ENCODE peak calls at places on chromosomes 2 and 18, in nine cellular contexts. T, Z, V, J, D, R, C, X and P are unnamed samples.

GRCh38 chr2:202317080-202317859 is 51.7 kb downstream of the NOP58 start:
- DNase-seq in T (no peak), Z (no peak), V (no peak), J (peak; percentile 86), D (peak; percentile 67), R (peak; percentile 58), C (peak; percentile 82), X (peak; percentile 90), P (peak; percentile 71)

GRCh38 chr2:9203876-9204275 is 2.7 kb upstream of the ASAP2 start:
- DNase-seq in T (no peak), Z (no peak), V (no peak), J (no peak), D (no peak), R (no peak), C (no peak), X (no peak), P (no peak)

GRCh38 chr2:217489145-217489960 is 513.4 kb downstream of the TNS1 start:
- DNase-seq in T (no peak), Z (no peak), V (peak; percentile 31), J (no peak), D (peak; percentile 26), R (peak; percentile 2), C (no peak), X (peak; percentile 66), P (no peak)

GRCh38 chr18:12308386-12309100 is 502 bp downstream of the TUBB6 start:
- DNase-seq in T (no peak), Z (no peak), V (peak; percentile 87), J (peak; percentile 67), D (peak; percentile 88), R (peak; percentile 71), C (peak; percentile 79), X (peak; percentile 88), P (peak; percentile 77)

GRCh38 chr2:241091201-241091600 is 10.9 kb downstream of the MTERF4 start:
- DNase-seq in T (no peak), Z (no peak), V (no peak), J (no peak), D (no peak), R (no peak), C (no peak), X (no peak), P (no peak)

GRCh38 chr2:172513524-172513900 is 42.4 kb upstream of the PDK1 start:
- DNase-seq in T (no peak), Z (no peak), V (no peak), J (no peak), D (no peak), R (no peak), C (no peak), X (no peak), P (no peak)

GRCh38 chr2:149080104-149080503 is 41.6 kb downstream of the LYPD6B start:
- DNase-seq in T (no peak), Z (no peak), V (no peak), J (no peak), D (no peak), R (no peak), C (no peak), X (no peak), P (no peak)

GRCh38 chr2:190695739-190696138 is 46.9 kb downstream of the NAB1 start:
- DNase-seq in T (no peak), Z (peak; percentile 22), V (no peak), J (no peak), D (no peak), R (no peak), C (no peak), X (no peak), P (no peak)

GRCh38 chr2:214747992-214748391 is 61.5 kb downstream of the BARD1 start:
- DNase-seq in T (no peak), Z (no peak), V (no peak), J (no peak), D (no peak), R (no peak), C (no peak), X (no peak), P (no peak)

GRCh38 chr2:126634273-126634861 is 21.6 kb upstream of the GYPC start:
- DNase-seq in T (peak; percentile 10), Z (no peak), V (peak; percentile 48), J (peak; percentile 28), D (no peak), R (peak; percentile 55), C (peak; percentile 34), X (peak; percentile 19), P (no peak)

GRCh38 chr2:104734937-104735586 is 118.9 kb upstream of the POU3F3 start:
- DNase-seq in T (no peak), Z (no peak), V (no peak), J (no peak), D (no peak), R (no peak), C (no peak), X (no peak), P (no peak)

GRCh38 chr2:236661064-236661761 is 91.6 kb downstream of the ACKR3 start:
- DNase-seq in T (no peak), Z (no peak), V (peak; percentile 65), J (no peak), D (no peak), R (no peak), C (no peak), X (peak; percentile 86), P (peak; percentile 17)

GRCh38 chr2:28507806-28508764 is 12.2 kb downstream of the PLB1 start:
- DNase-seq in T (no peak), Z (peak; percentile 53), V (no peak), J (peak; percentile 47), D (no peak), R (peak; percentile 87), C (no peak), X (no peak), P (no peak)

DNA sequence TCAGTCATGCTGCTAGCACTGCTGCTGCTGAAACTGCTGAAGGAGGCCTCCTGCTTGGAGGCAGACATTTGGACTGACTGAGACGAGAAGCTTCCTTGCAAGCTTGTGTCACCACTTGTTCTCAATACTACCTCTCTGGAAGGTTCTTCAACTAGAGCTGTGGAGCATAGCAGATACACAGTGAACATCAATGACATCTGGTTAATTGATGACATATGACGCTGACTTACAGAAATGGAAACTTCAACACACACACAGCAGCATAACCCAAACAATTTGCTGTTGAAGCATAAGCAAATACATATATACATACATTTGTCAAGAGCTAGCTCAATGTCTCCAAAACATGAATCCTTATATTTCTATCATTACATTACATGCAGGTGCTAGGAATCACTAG is 47.3 kb downstream of the PLEKHA3 start:
- DNase-seq in T (no peak), Z (no peak), V (no peak), J (no peak), D (no peak), R (no peak), C (no peak), X (no peak), P (no peak)
- H3K9me3 ChIP-seq in T (no peaks in the 10 kb centered on the region), Z (no peaks in the 10 kb centered on the region), V (no peaks in the 10 kb centered on the region), J (no peaks in the 10 kb centered on the region), D (no peaks in the 10 kb centered on the region), R (no peaks in the 10 kb centered on the region), C (no peaks in the 10 kb centered on the region), X (no peaks in the 10 kb centered on the region), P (no peaks in the 10 kb centered on the region)

DNA sequence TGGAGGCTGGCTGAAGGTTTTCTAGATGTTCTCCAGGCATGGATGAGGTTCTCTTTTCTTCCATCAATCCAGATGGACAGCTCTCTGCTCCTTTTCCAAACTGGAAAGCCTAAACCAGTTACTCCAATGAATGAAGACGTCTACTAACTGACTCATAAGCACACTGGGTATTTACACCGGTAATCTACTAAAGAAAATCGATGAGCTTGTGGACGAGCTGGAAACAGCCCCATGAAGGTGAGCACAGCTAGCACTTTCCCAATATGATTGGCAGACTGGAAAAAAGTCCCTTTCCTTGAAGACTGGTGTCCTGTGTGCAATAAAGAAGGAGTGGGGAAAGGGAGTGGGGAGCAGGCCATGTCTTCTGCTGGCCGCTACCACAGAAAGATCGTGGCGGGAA is 84.0 kb downstream of the ACTR2 start:
- DNase-seq in T (no peak), Z (no peak), V (no peak), J (no peak), D (no peak), R (no peak), C (no peak), X (no peak), P (no peak)
- H3K27ac ChIP-seq in T (no peak overlapping the region), Z (no peak overlapping the region), V (no peak overlapping the region), J (no peak overlapping the region), D (peak overlapping the region; percentile 61), R (no peak overlapping the region), C (no peak overlapping the region), X (no peak overlapping the region), P (no peak overlapping the region)

DNA sequence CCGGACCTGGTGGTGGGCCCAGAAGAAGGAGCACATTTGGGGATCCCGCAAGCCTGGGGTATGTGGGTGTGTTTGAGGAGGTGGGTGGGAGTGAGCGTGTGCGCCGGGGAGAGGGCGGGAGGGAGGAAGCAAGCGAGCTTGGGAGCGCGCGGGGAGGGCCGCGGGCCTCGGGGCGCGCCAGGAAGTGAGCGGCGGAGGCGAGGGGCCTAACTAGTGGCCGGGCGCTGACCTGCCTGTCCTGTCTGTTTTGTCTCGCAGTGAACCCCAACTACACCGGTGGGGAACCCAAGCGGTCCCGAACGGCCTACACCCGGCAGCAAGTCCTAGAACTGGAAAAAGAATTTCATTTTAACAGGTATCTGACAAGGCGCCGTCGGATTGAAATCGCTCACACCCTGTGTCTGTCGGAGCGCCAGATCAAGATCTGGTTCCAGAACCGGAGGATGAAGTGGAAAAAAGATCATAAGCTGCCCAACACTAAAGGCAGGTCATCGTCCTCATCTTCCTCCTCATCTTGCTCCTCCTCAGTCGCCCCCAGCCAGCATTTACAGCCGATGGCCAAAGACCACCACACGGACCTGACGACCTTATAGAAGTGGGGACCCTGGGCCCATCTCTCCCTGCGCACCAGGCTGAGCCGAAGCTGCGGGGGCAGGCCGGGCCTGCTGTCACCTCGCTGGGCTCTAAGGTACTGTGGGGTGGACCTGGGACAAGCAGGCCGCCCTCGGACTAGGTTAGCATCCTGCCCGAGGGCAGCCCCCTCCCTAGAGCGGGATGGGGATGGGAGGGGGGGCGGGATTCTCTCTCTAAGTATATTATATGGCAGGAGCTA is 1.2 kb downstream of the HOXD4 start:
- DNase-seq in T (no peak), Z (no peak), V (no peak), J (no peak), D (no peak), R (no peak), C (no peak), X (peak; percentile 31), P (no peak)
- H3K9me3 ChIP-seq in T (no peaks in the 10 kb centered on the region), Z (no peaks in the 10 kb centered on the region), V (no peaks in the 10 kb centered on the region), J (no peaks in the 10 kb centered on the region), D (no peaks in the 10 kb centered on the region), R (no peaks in the 10 kb centered on the region), C (no peaks in the 10 kb centered on the region), X (no peaks in the 10 kb centered on the region), P (no peaks in the 10 kb centered on the region)

GRCh38 chr2:42170619-42171395 is 1.7 kb downstream of the EML4 start:
- DNase-seq in T (no peak), Z (no peak), V (no peak), J (no peak), D (no peak), R (peak; percentile 34), C (no peak), X (no peak), P (no peak)

GRCh38 chr2:42171396-42171971 is 2.3 kb downstream of the EML4 start:
- DNase-seq in T (peak; percentile 44), Z (no peak), V (peak; percentile 67), J (no peak), D (no peak), R (peak; percentile 37), C (no peak), X (no peak), P (no peak)

GRCh38 chr2:42172566-42172965 is 3.4 kb downstream of the EML4 start:
- DNase-seq in T (no peak), Z (no peak), V (no peak), J (no peak), D (no peak), R (no peak), C (no peak), X (no peak), P (no peak)

GRCh38 chr2:42169869-42170465 is 814 bp downstream of the EML4 start:
- DNase-seq in T (peak; percentile 43), Z (no peak), V (peak; percentile 31), J (no peak), D (no peak), R (peak; percentile 41), C (no peak), X (no peak), P (no peak)

GRCh38 chr2:42172020-42172419 is 2.9 kb downstream of the EML4 start:
- DNase-seq in T (no peak), Z (no peak), V (no peak), J (no peak), D (no peak), R (no peak), C (no peak), X (no peak), P (no peak)
- H3K27ac ChIP-seq in T (peak overlapping the region; percentile 95), Z (no peak overlapping the region), V (peak overlapping the region; percentile 74), J (peak overlapping the region; percentile 12), D (no peak overlapping the region), R (peak overlapping the region; percentile 81), C (peak overlapping the region; percentile 95), X (no peak overlapping the region), P (peak overlapping the region; percentile 6)